ENCODE peak calls at places on chromosomes 11 and 22, in eight cellular contexts. F, Q, S, K, G, N, D and M are unnamed samples.
A peak's percentile ranks its signal among the peaks of the same experiment; 100 is the strongest.

GRCh38 chr11:95577716-95578460 is 211.7 kb downstream of the FAM76B start:
- DNase-seq in K (peak; percentile 97), G (no peak), N (no peak), S (no peak), F (no peak), Q (no peak), D (peak; percentile 92), M (no peak)

GRCh38 chr11:129115652-129116585 is 76.2 kb downstream of the ARHGAP32 start:
- DNase-seq in F (no peak), K (peak; percentile 58), Q (no peak), N (no peak), S (no peak), G (no peak), D (peak; percentile 36), M (no peak)

GRCh38 chr11:65419773-65420481 is 2.7 kb upstream of the NEAT1 start:
- DNase-seq in D (peak; percentile 96), G (peak; percentile 96), N (peak; percentile 96), Q (no peak), K (peak; percentile 91), S (peak; percentile 71), F (peak; percentile 95), M (peak; percentile 80)

GRCh38 chr11:2122222-2122906 is 16.8 kb downstream of the IGF2 start:
- DNase-seq in S (no peak), N (peak; percentile 16), Q (no peak), G (no peak), F (no peak), K (no peak), D (no peak), M (peak; percentile 14)

GRCh38 chr11:27699242-27699925 is 871 bp downstream of the BDNF start:
- DNase-seq in N (no peak), G (no peak), Q (no peak), D (peak; percentile 30), K (peak; percentile 23), S (no peak), F (no peak), M (no peak)

GRCh38 chr11:18384157-18384641 is 10.2 kb upstream of the LDHA start:
- DNase-seq in Q (no peak), K (peak; percentile 79), F (no peak), N (peak; percentile 73), G (peak; percentile 79), D (peak; percentile 81), S (peak; percentile 73), M (peak; percentile 92)

GRCh38 chr11:122107045-122107444 is 9.0 kb downstream of the BLID start:
- DNase-seq in K (no peak), D (no peak), N (no peak), G (no peak), Q (no peak), F (no peak), S (no peak), M (no peak)

GRCh38 chr11:62601114-62601363 is 626 bp downstream of the MTA2 start:
- DNase-seq in S (peak; percentile 43), G (no peak), K (no peak), F (no peak), N (no peak), Q (no peak), D (no peak), M (no peak)

GRCh38 chr11:62501432-62501891 is 45.1 kb downstream of the AHNAK start:
- DNase-seq in D (no peak), Q (no peak), N (peak; percentile 81), G (no peak), K (no peak), F (no peak), S (no peak), M (no peak)

GRCh38 chr22:30310881-30311771 is 15.6 kb downstream of the TBC1D10A start:
- DNase-seq in F (peak; percentile 77), Q (no peak), D (peak; percentile 68), K (no peak), S (no peak), G (peak; percentile 86), N (peak; percentile 89), M (no peak)

GRCh38 chr11:123054301-123055065 is 7.5 kb downstream of the HSPA8 start:
- DNase-seq in D (peak; percentile 78), K (peak; percentile 66), F (no peak), G (no peak), Q (no peak), S (peak; percentile 72), N (no peak), M (peak; percentile 28)

GRCh38 chr11:41947392-41947791 is 487.9 kb upstream of the LRRC4C start:
- DNase-seq in K (no peak), S (no peak), F (no peak), G (no peak), Q (no peak), D (no peak), N (no peak), M (no peak)

GRCh38 chr11:120030411-120030810 is 107.5 kb downstream of the TRIM29 start:
- DNase-seq in Q (no peak), S (no peak), D (no peak), N (no peak), F (no peak), G (no peak), K (no peak), M (no peak)

GRCh38 chr11:87463486-87464102 is 425.9 kb downstream of the TMEM135 start:
- DNase-seq in S (peak; percentile 32), D (peak; percentile 17), K (peak; percentile 68), Q (peak; percentile 17), F (no peak), G (no peak), N (no peak), M (no peak)

GRCh38 chr11:96113100-96113710 is 189.3 kb upstream of the MTMR2 start:
- DNase-seq in Q (no peak), D (peak; percentile 73), S (no peak), G (no peak), F (no peak), K (peak; percentile 38), N (no peak), M (peak; percentile 35)

DNA sequence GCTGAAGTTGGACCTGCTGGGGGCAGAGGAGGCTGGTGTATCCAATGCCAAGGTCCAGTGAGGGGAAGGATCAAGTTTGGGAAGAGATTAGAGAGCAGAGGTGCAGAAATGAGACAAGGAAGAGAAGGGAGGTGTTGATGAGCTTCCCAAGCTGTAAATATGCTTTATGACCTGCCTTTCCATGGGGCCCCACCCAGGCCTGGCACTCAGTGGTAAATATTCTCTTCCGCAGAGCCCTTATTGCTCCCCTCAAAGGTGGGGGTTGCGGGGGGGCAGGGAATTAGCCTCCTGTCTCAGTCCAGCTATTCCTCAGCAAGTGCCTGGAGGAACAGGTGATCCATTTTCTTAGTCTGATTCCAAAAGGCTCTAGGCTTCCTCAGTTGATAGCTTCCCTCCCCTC is 24.1 kb downstream of the PHLDB1 start:
- DNase-seq in N (no peak), G (no peak), S (no peak), F (no peak), D (no peak), K (no peak), Q (no peak), M (no peak)
- TF ChIP-seq CTCF in N (no peak), G (no peak), S (no peak), F (no peak), D (no peak), K (no peak), Q (no peak), M (no peak)

GRCh38 chr11:70302086-70302752 is 31.7 kb downstream of the PPFIA1 start:
- DNase-seq in G (no peak), F (no peak), S (no peak), N (no peak), D (no peak), Q (no peak), K (no peak), M (no peak)
- H3K4me3 ChIP-seq in G (no peak overlapping the region), F (no peak overlapping the region), S (no peak overlapping the region), N (no peak overlapping the region), D (no peak overlapping the region), Q (no peak overlapping the region), K (no peak overlapping the region), M (no peak overlapping the region)

GRCh38 chr11:101620026-101620425 is 36.2 kb upstream of the TRPC6 start:
- DNase-seq in K (no peak), Q (no peak), N (no peak), S (no peak), D (no peak), F (no peak), G (no peak), M (no peak)
- TF ChIP-seq CTCF in K (no peak), Q (no peak), N (no peak), S (no peak), D (no peak), F (no peak), G (no peak), M (no peak)

DNA sequence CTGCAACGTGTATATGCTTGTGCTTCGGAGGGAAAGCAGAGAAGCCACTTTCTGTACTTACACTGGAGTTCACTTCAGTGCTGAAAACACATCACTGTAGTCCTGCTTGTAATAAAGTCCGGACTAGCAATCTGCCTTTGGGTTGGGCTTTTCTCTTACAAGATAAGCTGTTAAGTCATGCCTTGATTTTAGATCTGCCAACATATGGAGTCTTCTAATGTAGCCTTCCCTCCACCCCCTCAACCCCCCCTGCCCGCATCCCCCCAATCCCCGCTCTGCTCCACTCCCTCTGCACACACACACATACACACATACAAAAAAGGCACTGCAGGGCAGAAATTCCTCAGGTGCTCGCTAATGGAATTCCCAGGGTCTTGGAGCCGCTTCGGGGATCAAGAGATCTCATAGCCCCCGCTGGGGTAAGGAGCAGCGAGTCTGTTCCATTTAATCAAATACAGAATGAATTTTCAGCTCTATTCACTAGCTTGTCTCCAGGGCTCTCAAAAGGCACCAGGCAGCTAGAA is 3.4 kb downstream of the CDON start:
- DNase-seq in G (no peak), Q (no peak), N (no peak), S (no peak), K (no peak), D (no peak), F (no peak), M (no peak)
- H3K4me3 ChIP-seq in G (peak overlapping the region; percentile 14), Q (no peak overlapping the region), N (no peak overlapping the region), S (no peak overlapping the region), K (no peak overlapping the region), D (no peak overlapping the region), F (no peak overlapping the region), M (no peak overlapping the region)

DNA sequence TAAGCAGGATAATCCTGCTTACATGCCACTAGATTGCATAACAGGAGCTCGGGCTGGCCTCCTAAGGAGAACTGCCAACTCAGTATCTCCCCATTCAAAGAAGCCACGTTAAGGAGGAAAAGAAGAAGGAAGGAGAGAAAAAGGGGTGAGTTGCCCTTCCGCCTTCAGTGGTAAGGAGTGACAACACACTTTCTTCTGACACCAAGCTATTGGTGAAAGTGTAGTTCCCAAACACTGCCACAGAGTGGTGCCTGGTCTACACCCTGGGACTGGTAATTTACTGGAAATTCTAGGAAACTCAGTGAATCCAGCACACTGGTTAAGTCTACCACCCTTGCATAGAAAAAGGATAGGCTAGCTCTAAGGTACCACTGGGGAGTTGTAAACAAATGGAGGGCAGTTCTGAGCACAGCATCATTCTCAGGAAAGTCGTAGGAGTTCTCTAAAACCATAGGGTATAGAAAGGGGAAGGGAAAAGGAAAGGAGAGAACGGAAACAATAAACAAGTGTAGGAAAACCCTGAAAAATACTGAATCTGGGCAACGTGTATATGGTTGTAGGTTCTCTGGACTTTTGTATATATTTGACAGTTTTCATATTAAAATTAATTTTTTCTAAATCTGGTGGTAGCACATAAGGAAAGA is 58.2 kb downstream of the RRAS2 start:
- DNase-seq in N (peak; percentile 40), G (peak; percentile 36), D (peak; percentile 84), Q (peak; percentile 58), S (peak; percentile 70), K (peak; percentile 72), F (no peak), M (peak; percentile 51)
- TF ChIP-seq CTCF in N (peak; percentile 77), G (peak; percentile 63), D (peak; percentile 94), Q (peak; percentile 89), S (peak; percentile 74), K (peak; percentile 74), F (peak; percentile 72), M (peak; percentile 86)